ENCODE peak calls at places on chromosome 14, in nine cellular contexts. J is CD4-positive, alpha-beta T cell; Y is HFFc6; I is uterus; V is foreskin fibroblast; S is fibroblast of mammary gland; Z is heart right ventricle; A is endothelial cell of umbilical vein; E is fibroblast of lung. K is an unnamed sample.
A peak's percentile ranks its signal among the peaks of the same experiment; 100 is the strongest.

GRCh38 chr14:25150934-25151790 is 101.2 kb upstream of the STXBP6 start:
- DNase-seq in J (no peak), Y (peak; percentile 77), I (no peak), V (peak; percentile 40), S (peak; percentile 71), Z (no peak), A (peak; percentile 43), E (peak; percentile 79), K (no peak)

GRCh38 chr14:100578552-100578951 is 8.7 kb downstream of the BEGAIN start:
- DNase-seq in J (no peak), Y (no peak), I (no peak), V (no peak), S (peak; percentile 64), Z (no peak), A (no peak), E (no peak), K (no peak)

GRCh38 chr14:100025111-100025510 is 40.1 kb upstream of the EVL start:
- DNase-seq in J (peak; percentile 7), Y (peak; percentile 54), I (no peak), V (no peak), S (peak; percentile 58), Z (no peak), A (peak; percentile 35), E (peak; percentile 26), K (no peak)

GRCh38 chr14:38074091-38074490 is 133.6 kb upstream of the SSTR1 start:
- DNase-seq in J (no peak), Y (peak; percentile 16), I (no peak), V (no peak), S (no peak), Z (no peak), A (no peak), E (no peak), K (no peak)

GRCh38 chr14:20460458-20461229 is 590 bp downstream of the PIP4P1 start:
- DNase-seq in J (peak; percentile 65), Y (no peak), I (peak; percentile 31), V (no peak), S (no peak), Z (peak; percentile 16), A (peak; percentile 11), E (no peak), K (peak; percentile 43)

GRCh38 chr14:96095581-96096476 is 56.7 kb downstream of the C14orf132 start:
- DNase-seq in J (no peak), Y (peak; percentile 80), I (peak; percentile 22), V (peak; percentile 89), S (peak; percentile 82), Z (no peak), A (no peak), E (peak; percentile 72), K (no peak)

GRCh38 chr14:96403409-96403808 is 11.5 kb downstream of the AK7 start:
- DNase-seq in J (no peak), Y (no peak), I (no peak), V (no peak), S (no peak), Z (no peak), A (peak; percentile 75), E (no peak), K (no peak)

GRCh38 chr14:101055106-101055662 is 151.7 kb upstream of the RTL1 start:
- DNase-seq in J (no peak), Y (no peak), I (no peak), V (no peak), S (peak; percentile 45), Z (no peak), A (no peak), E (no peak), K (no peak)

GRCh38 chr14:75911883-75912282 is 69.9 kb downstream of the TGFB3 start:
- DNase-seq in J (no peak), Y (no peak), I (no peak), V (no peak), S (peak; percentile 38), Z (no peak), A (peak; percentile 78), E (peak; percentile 69), K (no peak)

GRCh38 chr14:38254565-38255407 is 1.1 kb downstream of the CLEC14A start:
- DNase-seq in J (no peak), Y (no peak), I (no peak), V (no peak), S (no peak), Z (peak; percentile 13), A (peak; percentile 60), E (peak; percentile 36), K (peak; percentile 20)

GRCh38 chr14:101558739-101559240 is 2.5 kb upstream of the DIO3 start:
- DNase-seq in J (no peak), Y (no peak), I (no peak), V (no peak), S (no peak), Z (no peak), A (no peak), E (no peak), K (no peak)

GRCh38 chr14:75711796-75712211 is 50.8 kb downstream of the TTLL5 start:
- DNase-seq in J (no peak), Y (peak; percentile 78), I (peak; percentile 43), V (peak; percentile 67), S (peak; percentile 82), Z (peak; percentile 43), A (peak; percentile 46), E (peak; percentile 97), K (peak; percentile 28)

GRCh38 chr14:68401320-68401719 is 391.5 kb downstream of the ZFP36L1 start:
- DNase-seq in J (no peak), Y (no peak), I (no peak), V (no peak), S (no peak), Z (no peak), A (no peak), E (no peak), K (no peak)

GRCh38 chr14:92645841-92646478 is 102.5 kb downstream of the LGMN start:
- DNase-seq in J (no peak), Y (peak; percentile 85), I (no peak), V (peak; percentile 66), S (peak; percentile 92), Z (no peak), A (no peak), E (peak; percentile 84), K (no peak)

GRCh38 chr14:103451401-103451800 is 66.2 kb downstream of the MARK3 start:
- DNase-seq in J (no peak), Y (no peak), I (no peak), V (no peak), S (no peak), Z (no peak), A (no peak), E (no peak), K (no peak)

GRCh38 chr14:34374998-34375740 is 86.9 kb downstream of the SPTSSA start:
- DNase-seq in J (no peak), Y (no peak), I (no peak), V (no peak), S (peak; percentile 68), Z (no peak), A (no peak), E (peak; percentile 53), K (no peak)

GRCh38 chr14:21525571-21525970 is 575 bp downstream of the SALL2 start:
- DNase-seq in J (no peak), Y (no peak), I (peak; percentile 55), V (no peak), S (peak; percentile 25), Z (no peak), A (no peak), E (peak; percentile 42), K (no peak)

GRCh38 chr14:54778618-54779017 is 124.0 kb downstream of the GCH1 start:
- DNase-seq in J (no peak), Y (no peak), I (no peak), V (no peak), S (no peak), Z (no peak), A (no peak), E (no peak), K (no peak)

GRCh38 chr14:55052259-55052930 is 948 bp downstream of the MAPK1IP1L start:
- DNase-seq in J (no peak), Y (no peak), I (no peak), V (no peak), S (peak; percentile 20), Z (no peak), A (no peak), E (peak; percentile 47), K (no peak)

GRCh38 chr14:102824832-102825231 is 47.6 kb downstream of the TRAF3 start:
- DNase-seq in J (no peak), Y (peak; percentile 63), I (no peak), V (peak; percentile 53), S (peak; percentile 79), Z (peak; percentile 61), A (peak; percentile 11), E (peak; percentile 81), K (no peak)

GRCh38 chr14:41872906-41873305 is 266.2 kb downstream of the LRFN5 start:
- DNase-seq in J (no peak), Y (no peak), I (no peak), V (no peak), S (peak; percentile 35), Z (no peak), A (no peak), E (peak; percentile 7), K (no peak)

GRCh38 chr14:71525663-71526246 is 406.5 kb upstream of the RGS6 start:
- DNase-seq in J (no peak), Y (no peak), I (no peak), V (no peak), S (no peak), Z (no peak), A (no peak), E (no peak), K (no peak)

DNA sequence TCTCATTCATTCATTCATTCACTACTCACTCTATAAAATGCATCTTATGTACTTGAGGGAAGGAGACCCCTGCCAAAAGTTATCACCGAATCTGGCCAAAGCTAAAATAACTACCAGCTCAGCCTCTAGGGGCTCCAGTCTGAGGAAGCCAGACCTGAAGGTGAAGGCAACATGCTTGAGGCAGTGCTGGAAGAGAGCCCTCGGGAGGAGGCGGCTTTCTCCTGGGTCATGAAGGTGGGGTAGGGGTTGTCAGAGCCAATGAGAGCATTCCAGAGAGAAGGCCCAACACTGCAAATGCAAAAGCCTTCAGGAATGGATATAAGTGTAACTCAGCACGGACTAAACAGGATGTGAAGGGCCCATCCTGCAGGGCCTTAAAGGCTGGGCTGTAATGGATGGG is 62.4 kb downstream of the GSC start:
- DNase-seq in J (no peak), Y (no peak), I (no peak), V (no peak), S (no peak), Z (no peak), A (no peak), E (no peak), K (no peak)
- TF ChIP-seq CTCF in J (no peak), Y (no peak), I (no peak), V (no peak), S (no peak), Z (no peak), A (no peak), E (no peak), K (no peak)

GRCh38 chr14:105420976-105421674 is 1.5 kb downstream of the MTA1 start:
- DNase-seq in J (no peak), Y (no peak), I (no peak), V (no peak), S (no peak), Z (no peak), A (no peak), E (no peak), K (no peak)
- TF ChIP-seq CTCF in J (no peak), Y (no peak), I (no peak), V (no peak), S (no peak), Z (no peak), A (no peak), E (no peak), K (no peak)

GRCh38 chr14:23306113-23306411 is 571 bp upstream of the BCL2L2 start:
- DNase-seq in J (no peak), Y (no peak), I (no peak), V (no peak), S (peak; percentile 48), Z (no peak), A (no peak), E (no peak), K (no peak)
- TF ChIP-seq CTCF in J (no peak), Y (no peak), I (no peak), V (no peak), S (no peak), Z (no peak), A (no peak), E (no peak), K (no peak)

GRCh38 chr14:64910847-64911495 is 3.3 kb upstream of the CHURC1 start:
- DNase-seq in J (no peak), Y (peak; percentile 42), I (no peak), V (peak; percentile 36), S (peak; percentile 50), Z (no peak), A (peak; percentile 46), E (peak; percentile 32), K (no peak)
- TF ChIP-seq CTCF in J (peak; percentile 50), Y (peak; percentile 84), I (no peak), V (peak; percentile 78), S (peak; percentile 82), Z (peak; percentile 56), A (peak; percentile 51), E (peak; percentile 87), K (peak; percentile 55)

K was measured in mesothelial cell of epicardium.